ENCODE peak calls at places on chromosomes 4 and X, in eight cellular contexts. F, V, O, B, D, K, M and J are unnamed samples.

GRCh38 chr4:99816611-99817309 is at the start of gene DAPP1:
- DNase-seq in F (peak), V (peak), O (no peak), B (peak), D (peak), K (peak), M (peak), J (no peak)

GRCh38 chr4:54745031-54745770 is 87.4 kb downstream of the KIT start:
- DNase-seq in F (no peak), V (no peak), O (no peak), B (no peak), D (no peak), K (no peak), M (no peak), J (no peak)

GRCh38 chrX:78957049-78957767 is 12.0 kb downstream of the P2RY10 start:
- DNase-seq in F (no peak), V (no peak), O (no peak), B (no peak), D (no peak), K (no peak), M (no peak), J (no peak)

GRCh38 chr4:184347251-184348239 is 126.8 kb downstream of the IRF2 start:
- DNase-seq in F (peak), V (peak), O (no peak), B (no peak), D (peak), K (no peak), M (peak), J (peak)

GRCh38 chrX:13741695-13742094 is 7.1 kb downstream of the OFD1 start:
- DNase-seq in F (no peak), V (no peak), O (no peak), B (no peak), D (no peak), K (no peak), M (no peak), J (no peak)

GRCh38 chr4:77631276-77631675 is 25.7 kb downstream of the CXCL13 start:
- DNase-seq in F (no peak), V (no peak), O (no peak), B (no peak), D (no peak), K (no peak), M (peak), J (no peak)

GRCh38 chrX:103063191-103063845 is 653 bp downstream of the BEX1 start:
- DNase-seq in F (no peak), V (peak), O (peak), B (peak), D (peak), K (no peak), M (no peak), J (peak)

GRCh38 chr4:176875026-176875425 is 82.3 kb upstream of the VEGFC start:
- DNase-seq in F (no peak), V (no peak), O (peak), B (no peak), D (no peak), K (no peak), M (no peak), J (no peak)

GRCh38 chrX:130030826-130031225 is 48.4 kb downstream of the BCORL1 start:
- DNase-seq in F (no peak), V (no peak), O (no peak), B (no peak), D (no peak), K (no peak), M (no peak), J (no peak)

GRCh38 chr4:2071912-2072867 is 13.1 kb downstream of the NAT8L start:
- DNase-seq in F (no peak), V (peak), O (no peak), B (peak), D (peak), K (no peak), M (no peak), J (peak)

GRCh38 chrX:13360146-13360545 is 40.3 kb upstream of the ATXN3L start:
- DNase-seq in F (peak), V (no peak), O (no peak), B (no peak), D (no peak), K (no peak), M (no peak), J (no peak)

GRCh38 chrX:71998836-71999509 is 88.3 kb downstream of the NHSL2 start:
- DNase-seq in F (no peak), V (peak), O (no peak), B (no peak), D (peak), K (no peak), M (peak), J (peak)

GRCh38 chr4:168484626-168485025 is 4.3 kb upstream of the DDX60L start:
- DNase-seq in F (no peak), V (no peak), O (no peak), B (no peak), D (no peak), K (no peak), M (no peak), J (no peak)

GRCh38 chr4:180057891-180058643 is 2185.1 kb upstream of the TENM3 start:
- DNase-seq in F (peak), V (peak), O (peak), B (peak), D (no peak), K (no peak), M (peak), J (peak)

GRCh38 chr4:107863850-107864371 is 39.2 kb downstream of the SGMS2 start:
- DNase-seq in F (peak), V (peak), O (no peak), B (no peak), D (peak), K (no peak), M (peak), J (no peak)

GRCh38 chr4:86032476-86033022 is 327.3 kb downstream of the MAPK10 start:
- DNase-seq in F (peak), V (no peak), O (peak), B (no peak), D (peak), K (no peak), M (no peak), J (no peak)

GRCh38 chr4:38782452-38783108 is at the start of gene TLR10:
- DNase-seq in F (no peak), V (peak), O (no peak), B (no peak), D (peak), K (peak), M (peak), J (peak)

GRCh38 chrX:56728752-56729151 is 291 bp upstream of the NBDY start:
- DNase-seq in F (no peak), V (no peak), O (peak), B (no peak), D (no peak), K (no peak), M (no peak), J (peak)

GRCh38 chr4:155025762-155026457 is 182.5 kb upstream of the NPY2R start:
- DNase-seq in F (no peak), V (peak), O (no peak), B (no peak), D (peak), K (no peak), M (no peak), J (peak)

GRCh38 chr4:92520563-92520962 is 216.8 kb downstream of the GRID2 start:
- DNase-seq in F (no peak), V (peak), O (no peak), B (no peak), D (no peak), K (no peak), M (no peak), J (no peak)

GRCh38 chr4:13944095-13944501 is 316.6 kb upstream of the BOD1L1 start:
- DNase-seq in F (no peak), V (no peak), O (peak), B (no peak), D (no peak), K (no peak), M (no peak), J (no peak)

GRCh38 chr4:106132045-106132444 is 184.0 kb downstream of the TBCK start:
- DNase-seq in F (no peak), V (no peak), O (no peak), B (no peak), D (no peak), K (no peak), M (no peak), J (no peak)

GRCh38 chr4:124650614-124651013 is 61.9 kb downstream of the ANKRD50 start:
- DNase-seq in F (no peak), V (peak), O (no peak), B (peak), D (no peak), K (no peak), M (no peak), J (no peak)

GRCh38 chr4:52833941-52834525 is 28.1 kb upstream of the RASL11B start:
- DNase-seq in F (no peak), V (peak), O (peak), B (no peak), D (no peak), K (no peak), M (no peak), J (no peak)

GRCh38 chr4:176805155-176805554 is 12.4 kb upstream of the VEGFC start:
- DNase-seq in F (no peak), V (no peak), O (no peak), B (no peak), D (no peak), K (no peak), M (no peak), J (no peak)

GRCh38 chrX:37993857-37994619 is 12.3 kb upstream of the SYTL5 start:
- DNase-seq in F (no peak), V (peak), O (no peak), B (peak), D (peak), K (no peak), M (peak), J (peak)

GRCh38 chr4:17578482-17578891 is 1.5 kb downstream of the LAP3 start:
- DNase-seq in F (no peak), V (no peak), O (no peak), B (no peak), D (no peak), K (no peak), M (peak), J (no peak)

GRCh38 chr4:3657917-3658913 is 108.0 kb upstream of the ADRA2C start:
- DNase-seq in F (no peak), V (no peak), O (peak), B (peak), D (peak), K (no peak), M (no peak), J (peak)

GRCh38 chr4:54169176-54169575 is 59.9 kb upstream of the PDGFRA start:
- DNase-seq in F (no peak), V (no peak), O (peak), B (no peak), D (no peak), K (no peak), M (no peak), J (no peak)

GRCh38 chrX:153576961-153577360 is 22.0 kb downstream of the CCNQ start:
- DNase-seq in F (no peak), V (no peak), O (no peak), B (no peak), D (no peak), K (no peak), M (no peak), J (no peak)

GRCh38 chrX:9857575-9857974 is 71.3 kb downstream of the SHROOM2 start:
- DNase-seq in F (no peak), V (no peak), O (no peak), B (no peak), D (no peak), K (no peak), M (no peak), J (no peak)

GRCh38 chr4:20253272-20253798 is 1.6 kb downstream of the SLIT2 start:
- DNase-seq in F (peak), V (peak), O (peak), B (peak), D (peak), K (no peak), M (no peak), J (peak)

GRCh38 chr4:20253799-20254409 is 2.2 kb downstream of the SLIT2 start:
- DNase-seq in F (peak), V (peak), O (peak), B (peak), D (peak), K (no peak), M (no peak), J (peak)

GRCh38 chr4:20251796-20252655 is at the start of gene SLIT2:
- DNase-seq in F (peak), V (peak), O (peak), B (peak), D (peak), K (no peak), M (peak), J (peak)

GRCh38 chr4:20251061-20251795 is 477 bp upstream of the SLIT2 start:
- DNase-seq in F (no peak), V (no peak), O (no peak), B (no peak), D (no peak), K (no peak), M (no peak), J (no peak)

DNA sequence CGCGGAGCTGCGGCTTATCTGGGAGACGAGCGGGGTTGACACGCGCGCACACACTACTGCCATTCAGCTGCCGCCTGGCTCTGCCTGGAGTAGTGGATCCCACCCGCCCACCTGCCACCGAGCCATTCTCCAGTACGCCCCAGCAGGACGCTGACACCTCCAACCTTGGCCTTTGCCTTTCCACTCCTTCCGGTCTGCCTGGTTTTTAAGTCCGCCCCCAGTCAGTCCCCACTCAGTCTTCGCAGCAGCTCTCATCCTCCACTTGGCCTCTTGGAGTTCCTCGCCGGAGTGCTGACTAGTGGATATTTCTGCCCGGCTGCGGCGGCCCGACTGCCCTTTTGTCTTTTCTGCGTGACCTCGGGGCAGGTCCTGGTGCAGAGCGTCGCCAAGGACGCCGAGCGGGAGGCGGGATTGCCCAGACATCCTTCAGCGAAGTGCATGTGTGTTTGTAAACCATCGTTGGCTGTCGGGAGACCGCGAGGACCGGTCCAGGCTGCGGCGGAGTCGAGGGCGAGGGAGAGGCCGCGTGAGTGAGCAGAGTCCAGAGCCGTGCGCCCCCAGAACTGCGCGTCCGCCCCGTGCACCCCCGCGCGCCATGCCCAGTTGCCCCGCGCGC is 1.1 kb downstream of the SLIT2 start:
- DNase-seq in F (peak), V (peak), O (peak), B (peak), D (peak), K (no peak), M (no peak), J (peak)
- H3K4me3 ChIP-seq in F (peak), V (peak), O (peak), B (peak), D (peak), K (peak), M (no peak), J (peak)

DNA sequence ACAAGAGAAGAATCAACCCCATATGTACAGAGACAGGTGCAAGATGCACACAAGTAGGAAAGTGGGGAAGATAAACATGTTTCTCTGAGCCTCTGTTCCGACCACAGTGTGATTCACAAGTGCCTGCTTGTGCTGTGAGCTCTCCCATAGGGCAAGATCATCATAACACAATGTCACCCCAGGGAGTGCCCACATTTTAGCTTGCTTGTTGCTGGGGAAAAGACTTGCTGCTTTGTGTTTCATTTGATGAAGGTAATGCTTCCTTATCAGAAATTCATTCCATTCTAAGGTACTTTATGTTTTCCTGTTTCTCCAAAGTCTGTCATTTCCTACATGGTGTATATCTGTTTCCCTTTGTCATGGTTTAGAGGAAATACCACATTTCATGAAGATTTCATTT is 304.5 kb upstream of the DIPK2B start:
- DNase-seq in F (no peak), V (no peak), O (peak), B (no peak), D (no peak), K (no peak), M (peak), J (no peak)
- H3K4me3 ChIP-seq in F (no peak), V (no peak), O (no peak), B (no peak), D (no peak), K (no peak), M (no peak), J (no peak)

DNA sequence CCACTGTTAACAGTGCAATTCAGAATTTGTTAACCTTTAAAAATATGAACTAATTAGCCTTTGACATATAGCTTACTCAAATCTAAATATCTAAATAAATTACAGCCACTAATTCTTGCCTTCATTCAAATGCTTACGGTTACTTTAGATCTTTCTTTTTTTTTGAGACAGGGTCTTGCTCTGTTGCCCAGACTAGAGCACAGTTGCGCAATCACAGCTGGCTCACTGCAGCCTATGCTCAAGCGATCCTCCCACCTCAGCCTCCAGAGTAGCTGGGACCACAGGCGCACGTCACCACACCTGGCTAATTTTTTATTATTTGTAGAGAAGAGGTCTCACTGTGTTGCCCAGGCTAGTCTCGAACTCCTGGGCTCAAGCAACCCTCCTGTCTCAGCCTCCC is 31.0 kb downstream of the CLDN2 start:
- DNase-seq in F (no peak), V (no peak), O (no peak), B (no peak), D (no peak), K (no peak), M (no peak), J (no peak)
- H3K4me3 ChIP-seq in F (no peak), V (no peak), O (no peak), B (no peak), D (no peak), K (no peak), M (no peak), J (no peak)

GRCh38 chr4:69855822-69856221 is 4.1 kb downstream of the SULT1E1 start:
- DNase-seq in F (no peak), V (no peak), O (no peak), B (no peak), D (no peak), K (no peak), M (no peak), J (no peak)
- H3K4me3 ChIP-seq in F (no peak), V (no peak), O (no peak), B (no peak), D (no peak), K (no peak), M (no peak), J (no peak)

GRCh38 chr4:21544410-21544809 is 404.2 kb downstream of the KCNIP4 start:
- DNase-seq in F (no peak), V (peak), O (no peak), B (no peak), D (no peak), K (no peak), M (no peak), J (peak)
- H3K4me3 ChIP-seq in F (no peak), V (no peak), O (no peak), B (peak), D (no peak), K (no peak), M (no peak), J (no peak)

DNA sequence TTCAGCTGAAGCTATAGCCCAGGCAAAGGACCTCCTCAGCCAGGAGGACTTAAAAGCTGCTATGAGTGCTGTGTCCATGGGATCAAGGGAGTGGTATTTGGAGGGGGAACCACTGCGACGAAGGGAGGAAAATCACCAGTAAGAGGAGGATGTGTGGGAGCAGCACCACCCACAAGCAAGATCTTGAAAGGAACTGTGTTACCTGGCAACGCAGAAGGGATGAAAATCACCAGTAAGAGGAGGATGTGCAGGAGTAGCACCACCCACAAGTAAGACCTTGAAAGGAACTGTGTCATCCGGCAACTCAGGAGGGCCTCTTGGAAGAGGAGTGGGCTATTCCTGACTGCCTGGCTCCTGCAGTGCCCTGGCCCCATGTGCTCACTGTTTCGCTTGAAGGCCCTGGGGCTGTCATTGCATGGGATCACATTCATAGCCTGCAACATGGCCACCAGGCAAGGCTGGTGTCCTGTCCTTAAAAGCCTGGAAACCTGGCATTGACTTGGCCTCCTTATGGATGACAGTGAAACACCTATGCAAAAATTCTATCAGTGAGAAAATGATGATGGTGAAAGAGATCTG is 48.3 kb downstream of the TRMT44 start:
- DNase-seq in F (no peak), V (no peak), O (no peak), B (no peak), D (no peak), K (no peak), M (no peak), J (no peak)
- H3K4me3 ChIP-seq in F (no peak), V (peak), O (no peak), B (no peak), D (no peak), K (no peak), M (no peak), J (no peak)

GRCh38 chr4:185737489-185738037 is 74.4 kb downstream of the SORBS2 start:
- DNase-seq in F (no peak), V (no peak), O (no peak), B (no peak), D (no peak), K (no peak), M (no peak), J (no peak)
- H3K4me3 ChIP-seq in F (peak), V (no peak), O (no peak), B (peak), D (no peak), K (peak), M (no peak), J (no peak)

GRCh38 chrX:136643243-136643642 is 4.7 kb upstream of the CD40LG start:
- DNase-seq in F (no peak), V (no peak), O (no peak), B (no peak), D (no peak), K (no peak), M (no peak), J (no peak)

GRCh38 chrX:136650811-136651210 is 2.9 kb downstream of the CD40LG start:
- DNase-seq in F (no peak), V (no peak), O (no peak), B (no peak), D (no peak), K (no peak), M (no peak), J (no peak)

GRCh38 chrX:136646602-136647239 is 1.2 kb upstream of the CD40LG start:
- DNase-seq in F (no peak), V (no peak), O (no peak), B (no peak), D (no peak), K (no peak), M (no peak), J (no peak)

GRCh38 chrX:136652822-136653723 is 5.1 kb downstream of the CD40LG start:
- DNase-seq in F (peak), V (no peak), O (no peak), B (no peak), D (no peak), K (no peak), M (no peak), J (no peak)

GRCh38 chrX:136647969-136648368 is at the start of gene CD40LG:
- DNase-seq in F (no peak), V (no peak), O (no peak), B (no peak), D (no peak), K (no peak), M (no peak), J (no peak)
- H3K4me3 ChIP-seq in F (no peak), V (no peak), O (no peak), B (no peak), D (no peak), K (no peak), M (no peak), J (no peak)